ENCODE peak calls at places on chromosomes 4 and X, in five cellular contexts. Y is GM23338, F is fibroblast of lung, Z is Karpas-422, P is GM23248. A is an unnamed sample.

GRCh38 chr4:37892641-37893040 is 1.8 kb downstream of the TBC1D1 start:
- DNase-seq in Y (no peak), F (no peak), Z (peak; percentile 65), P (no peak), A (no peak)

GRCh38 chr4:113623274-113623894 is 138.2 kb downstream of the CAMK2D start:
- DNase-seq in Y (no peak), F (peak; percentile 52), Z (peak; percentile 45), P (peak; percentile 45), A (no peak)

GRCh38 chr4:25320374-25321172 is 8.0 kb downstream of the ZCCHC4 start:
- DNase-seq in Y (no peak), F (peak; percentile 87), Z (no peak), P (peak; percentile 89), A (no peak)

GRCh38 chrX:74419861-74420193 is 1.5 kb upstream of the SLC16A2 start:
- DNase-seq in Y (peak; percentile 17), F (peak; percentile 15), Z (no peak), P (peak; percentile 32), A (no peak)

GRCh38 chrX:39047174-39047573 is 245.9 kb downstream of the MID1IP1 start:
- DNase-seq in Y (no peak), F (no peak), Z (no peak), P (no peak), A (no peak)

GRCh38 chr4:54767376-54767775 is 109.6 kb downstream of the KIT start:
- DNase-seq in Y (no peak), F (no peak), Z (no peak), P (no peak), A (no peak)

GRCh38 chr4:14168919-14169318 is 541.4 kb upstream of the BOD1L1 start:
- DNase-seq in Y (no peak), F (peak; percentile 85), Z (no peak), P (peak; percentile 94), A (no peak)

GRCh38 chr4:24971192-24971591 is 58.4 kb upstream of the CCDC149 start:
- DNase-seq in Y (no peak), F (no peak), Z (no peak), P (no peak), A (no peak)

DNA sequence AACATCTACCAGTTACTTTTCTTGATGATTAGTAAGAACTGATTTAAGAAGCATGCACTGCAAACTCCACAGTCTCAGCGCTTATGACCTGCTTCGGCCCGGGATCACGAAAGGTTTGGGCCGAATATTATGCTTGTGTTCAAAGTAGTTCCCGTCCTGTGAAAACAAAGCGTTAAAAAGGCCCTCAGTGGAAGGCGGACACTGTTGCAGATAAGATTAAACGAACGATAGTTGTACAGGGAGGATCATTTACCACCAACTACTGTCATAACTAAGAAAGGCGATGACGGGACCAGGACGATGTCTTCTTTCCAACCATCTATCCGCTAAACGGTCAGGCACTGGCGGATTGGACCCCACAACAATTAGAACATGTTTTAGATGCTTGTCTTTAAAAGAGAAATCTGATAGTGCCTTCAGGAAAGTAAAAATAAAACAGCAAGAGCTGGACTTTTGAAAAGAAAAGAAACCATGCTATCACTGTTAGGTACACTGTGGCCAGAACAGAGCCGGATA is 21.1 kb downstream of the PDLIM3 start:
- DNase-seq in Y (no peak), F (no peak), Z (no peak), P (no peak), A (no peak)
- H2AFZ ChIP-seq in Y (no peak overlapping the region), F (no peak overlapping the region), Z (no peak overlapping the region), P (no peak overlapping the region), A (no peak overlapping the region)

DNA sequence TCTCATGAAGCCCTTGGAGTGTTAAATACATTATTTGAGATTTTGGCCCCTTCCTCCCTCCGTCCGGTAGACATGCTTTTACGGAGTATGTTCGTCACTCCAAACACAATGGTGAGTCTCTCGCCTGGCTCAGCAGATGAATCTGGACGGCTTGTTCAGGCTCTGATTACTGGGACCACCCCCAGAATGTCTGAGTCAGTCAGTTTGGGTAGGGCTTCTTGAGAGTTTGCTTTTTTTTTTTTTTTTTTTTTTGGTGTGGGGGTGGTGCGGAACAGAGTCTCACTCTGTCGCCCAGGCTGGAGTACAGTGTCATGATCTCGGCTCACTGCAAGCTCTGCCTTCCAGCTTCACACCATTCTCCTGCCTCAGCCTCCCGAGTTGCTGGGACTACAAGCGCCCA is 62.4 kb upstream of the MSANTD1 start:
- DNase-seq in Y (no peak), F (peak; percentile 85), Z (no peak), P (no peak), A (no peak)
- H3K4me3 ChIP-seq in Y (no peak overlapping the region), F (no peak overlapping the region), Z (no peak overlapping the region), P (no peak overlapping the region), A (no peak overlapping the region)

GRCh38 chr4:168652818-168653217 is 156.0 kb downstream of the PALLD start:
- DNase-seq in Y (no peak), F (no peak), Z (no peak), P (no peak), A (no peak)

GRCh38 chr4:168656055-168656660 is 159.3 kb downstream of the PALLD start:
- DNase-seq in Y (no peak), F (peak; percentile 93), Z (no peak), P (peak; percentile 95), A (no peak)

GRCh38 chr4:168656946-168657473 is 160.2 kb downstream of the PALLD start:
- DNase-seq in Y (no peak), F (no peak), Z (no peak), P (no peak), A (no peak)

GRCh38 chr4:168655182-168655581 is 158.3 kb downstream of the PALLD start:
- DNase-seq in Y (no peak), F (no peak), Z (no peak), P (no peak), A (no peak)

DNA sequence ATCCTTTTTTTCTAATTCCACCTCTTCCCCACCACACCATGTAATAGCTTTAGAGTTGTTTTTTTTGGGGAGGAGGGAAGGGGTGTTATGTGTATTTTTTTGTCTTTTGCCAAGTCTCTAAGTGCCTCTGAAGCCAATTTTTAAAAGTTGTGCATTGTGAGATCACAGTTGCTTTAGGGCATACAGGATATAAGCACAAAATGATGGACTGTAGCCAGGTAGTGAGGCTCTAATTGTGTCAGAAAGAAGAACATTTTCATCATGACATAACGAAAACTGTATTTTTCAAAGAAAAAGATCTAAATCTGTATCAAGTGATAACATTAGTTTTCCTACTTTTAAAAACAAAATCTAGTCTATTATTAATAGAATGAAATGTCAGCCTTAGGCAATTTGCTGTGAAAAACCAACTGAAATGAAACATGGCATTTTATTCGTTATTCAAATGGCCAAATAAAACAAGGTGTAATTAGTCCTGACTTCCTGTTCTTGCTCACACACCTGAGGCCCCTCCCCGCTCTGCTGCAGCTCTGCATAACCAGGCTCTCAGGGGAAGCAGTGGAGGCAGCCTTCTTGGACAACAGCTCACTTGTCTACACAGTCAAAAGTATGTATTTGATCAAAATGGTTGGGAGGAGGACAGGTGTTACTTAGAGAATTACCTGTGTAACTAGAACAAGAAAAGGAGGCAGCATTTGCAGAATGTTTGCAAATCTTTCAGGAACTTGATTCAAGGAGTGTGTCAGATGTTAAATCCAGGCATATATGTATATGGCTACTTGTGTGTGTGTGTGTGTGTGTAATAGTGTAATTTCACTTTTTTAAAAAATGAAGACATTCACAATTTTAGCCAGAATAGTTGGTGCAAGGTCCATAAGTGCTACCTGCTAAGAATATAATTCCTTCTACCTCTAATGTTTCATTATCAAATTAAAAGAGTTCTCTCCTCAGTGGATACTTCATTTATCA is 157.6 kb downstream of the PALLD start:
- DNase-seq in Y (peak; percentile 37), F (no peak), Z (no peak), P (no peak), A (no peak)
- H2AFZ ChIP-seq in Y (peak overlapping the region; percentile 4), F (no peak overlapping the region), Z (no peak overlapping the region), P (no peak overlapping the region), A (no peak overlapping the region)

GRCh38 chrX:120015145-120016067 is 62.1 kb downstream of the RHOXF2B start:
- DNase-seq in Y (peak; percentile 52), F (no peak), Z (no peak), P (peak; percentile 20), A (no peak)
- H3K4me3 ChIP-seq in Y (peak overlapping the region; percentile 55), F (no peak overlapping the region), Z (no peak overlapping the region), P (no peak overlapping the region), A (no peak overlapping the region)

GRCh38 chr4:185817403-185817818 is 5.4 kb upstream of the SORBS2 start:
- DNase-seq in Y (no peak), F (no peak), Z (no peak), P (no peak), A (no peak)

GRCh38 chr4:185809517-185810071 is 2.4 kb downstream of the SORBS2 start:
- DNase-seq in Y (no peak), F (no peak), Z (no peak), P (no peak), A (no peak)

GRCh38 chr4:185810746-185811508 is 1.1 kb downstream of the SORBS2 start:
- DNase-seq in Y (peak; percentile 33), F (no peak), Z (no peak), P (no peak), A (no peak)

GRCh38 chr4:185813133-185813532 is 1.1 kb upstream of the SORBS2 start:
- DNase-seq in Y (no peak), F (no peak), Z (no peak), P (no peak), A (no peak)

DNA sequence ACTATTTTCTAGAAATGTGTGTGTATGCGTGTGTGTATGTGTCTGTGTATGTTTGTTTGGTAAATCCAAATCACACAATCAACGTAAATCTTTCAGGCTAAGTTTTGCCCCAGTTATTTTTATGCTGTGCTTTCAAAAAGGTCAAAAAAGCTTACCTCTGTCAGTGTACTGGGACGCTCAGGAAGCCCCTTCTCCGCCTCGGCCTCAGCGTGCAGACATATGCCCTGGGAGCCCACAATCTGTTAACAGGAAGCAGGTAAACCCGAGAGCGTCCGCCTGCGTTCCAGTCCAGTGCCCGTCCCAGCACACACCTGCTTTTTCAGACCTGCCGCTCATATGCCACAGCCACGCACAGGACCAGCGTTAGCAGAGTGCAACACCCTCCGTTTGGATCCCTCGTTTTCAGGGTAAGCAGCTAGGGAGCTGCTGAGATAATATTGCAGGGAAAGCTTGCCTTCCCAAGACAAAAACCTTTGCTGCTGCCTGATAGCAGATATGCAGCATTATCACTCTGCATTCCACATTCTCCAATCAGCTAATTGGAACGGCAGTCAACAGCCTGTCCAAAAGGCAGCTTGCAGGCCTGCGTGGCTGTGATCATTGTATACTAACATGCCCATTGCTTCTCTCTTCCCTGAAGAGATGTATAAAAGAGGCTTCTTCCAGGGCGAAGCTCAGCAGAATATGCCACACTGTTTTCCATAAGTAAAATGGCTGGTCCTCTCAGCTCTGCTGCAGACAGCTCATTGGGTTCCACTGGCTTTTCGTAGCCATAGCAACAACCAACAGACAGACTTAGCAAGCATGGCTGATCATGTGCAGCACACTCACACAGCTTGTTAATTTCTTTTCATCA is at the start of gene SORBS2:
- DNase-seq in Y (peak; percentile 43), F (peak; percentile 83), Z (peak; percentile 58), P (peak; percentile 6), A (no peak)
- H2AFZ ChIP-seq in Y (peak within 1 kb of the TSS; percentile 85), F (no peak within 1 kb of the TSS), Z (no peak within 1 kb of the TSS), P (no peak within 1 kb of the TSS), A (no peak within 1 kb of the TSS)

DNA sequence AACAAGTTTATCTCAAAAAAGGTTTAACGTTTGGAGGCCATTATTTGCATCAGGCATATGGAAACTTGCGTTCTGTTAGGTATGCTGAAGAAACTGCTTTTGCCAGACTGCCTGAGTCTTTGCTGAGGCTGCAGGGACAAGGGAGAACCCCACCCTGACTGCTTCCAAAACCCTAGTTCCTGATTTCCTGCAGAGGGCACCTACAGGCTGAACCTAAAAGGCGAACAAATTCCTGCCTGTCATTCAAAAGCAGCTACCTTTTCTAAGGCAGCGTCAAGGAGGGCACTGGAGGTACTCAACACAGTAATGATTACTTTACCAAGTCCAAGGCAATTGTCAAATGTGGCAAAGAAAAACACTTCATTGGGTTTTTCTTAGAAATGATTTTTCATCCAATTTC is 578 bp upstream of the CORIN start:
- DNase-seq in Y (peak; percentile 61), F (no peak), Z (peak; percentile 44), P (peak; percentile 16), A (no peak)
- H3K4me3 ChIP-seq in Y (peak overlapping the region; percentile 79), F (no peak overlapping the region), Z (peak overlapping the region; percentile 78), P (no peak overlapping the region), A (no peak overlapping the region)